ENCODE peak calls at places on chromosomes 13 and 19, in four cellular contexts. X is heart left ventricle, I is left ventricle myocardium inferior, W is transverse colon. B is an unnamed sample.
A peak's percentile ranks its signal among the peaks of the same experiment; 100 is the strongest.

GRCh38 chr19:30620354-30620753 is 248.2 kb downstream of the ZNF536 start:
- DNase-seq in I (no peak), X (no peak), W (no peak), B (no peak)

GRCh38 chr13:80340643-80341097 is 256 bp downstream of the SPRY2 start:
- DNase-seq in W (no peak), I (no peak), X (peak; percentile 41), B (no peak)

GRCh38 chr13:21594715-21595545 is 9.0 kb downstream of the MICU2 start:
- DNase-seq in I (no peak), W (no peak), X (no peak), B (no peak)

GRCh38 chr13:73133536-73133935 is 74.7 kb downstream of the KLF5 start:
- DNase-seq in X (no peak), W (peak; percentile 60), I (no peak), B (peak; percentile 42)

GRCh38 chr13:34654682-34655081 is 287.4 kb upstream of the NBEA start:
- DNase-seq in W (no peak), X (no peak), I (no peak), B (no peak)

GRCh38 chr13:37869506-37869755 is 141 bp downstream of the TRPC4 start:
- DNase-seq in X (no peak), I (no peak), W (no peak), B (no peak)

GRCh38 chr13:104823709-104824108 is 1711.8 kb downstream of the EFNB2 start:
- DNase-seq in X (no peak), I (no peak), W (no peak), B (no peak)

GRCh38 chr13:42702726-42703125 is 78.7 kb upstream of the FAM216B start:
- DNase-seq in X (no peak), I (no peak), W (no peak), B (no peak)

GRCh38 chr19:30086916-30087315 is 144.9 kb downstream of the URI1 start:
- DNase-seq in I (no peak), X (no peak), W (no peak), B (no peak)

GRCh38 chr19:10069046-10069445 is 17.1 kb upstream of the SHFL start:
- DNase-seq in I (no peak), W (no peak), X (no peak), B (no peak)

GRCh38 chr13:28333204-28333900 is 161.6 kb downstream of the FLT1 start:
- DNase-seq in I (no peak), W (no peak), X (no peak), B (no peak)

DNA sequence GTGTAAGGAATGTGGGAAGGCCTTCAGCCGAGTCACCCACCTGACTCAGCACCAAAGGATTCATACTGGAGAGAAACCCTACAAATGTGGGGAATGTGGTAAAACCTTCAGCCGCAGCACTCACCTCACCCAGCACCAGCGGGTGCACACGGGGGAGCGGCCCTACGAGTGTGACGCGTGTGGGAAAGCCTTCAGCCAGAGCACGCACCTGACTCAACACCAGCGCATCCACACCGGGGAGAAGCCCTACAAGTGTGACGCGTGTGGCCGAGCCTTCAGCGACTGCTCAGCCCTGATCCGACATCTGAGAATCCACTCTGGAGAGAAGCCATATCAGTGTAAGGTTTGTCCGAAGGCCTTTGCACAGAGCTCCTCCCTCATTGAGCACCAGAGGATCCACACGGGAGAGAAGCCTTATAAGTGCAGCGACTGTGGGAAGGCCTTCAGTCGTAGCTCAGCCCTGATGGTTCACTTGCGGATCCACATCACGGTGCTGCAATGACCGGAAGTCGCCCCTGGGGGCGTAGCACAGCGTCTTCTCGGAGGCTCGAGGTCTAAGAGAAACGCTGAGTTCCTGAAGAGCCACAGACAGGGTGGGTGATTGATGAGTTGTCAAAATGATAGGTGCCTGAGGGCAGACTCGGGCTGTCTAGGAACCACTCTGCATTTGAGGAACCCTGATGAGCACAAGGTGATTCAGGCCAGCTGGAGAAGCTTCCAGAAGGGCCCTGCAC is 12.2 kb downstream of the ZSCAN22 start:
- DNase-seq in X (no peak), W (no peak), I (no peak), B (no peak)
- TF ChIP-seq CTCF in X (no peak), W (no peak), I (no peak), B (no peak)

GRCh38 chr13:58097831-58098230 is 466.3 kb downstream of the PCDH17 start:
- DNase-seq in X (no peak), I (no peak), W (no peak), B (no peak)
- H3K9me3 ChIP-seq in X (no peaks in the 10 kb centered on the region), I (peaks cover 8% of the 10 kb centered on the region), W (no peaks in the 10 kb centered on the region), B (no peaks in the 10 kb centered on the region)

GRCh38 chr19:33388231-33388816 is 14.8 kb downstream of the CEBPG start:
- DNase-seq in W (no peak), X (no peak), I (peak; percentile 27), B (no peak)

GRCh38 chr19:33385956-33386355 is 12.4 kb downstream of the CEBPG start:
- DNase-seq in I (peak; percentile 60), W (no peak), X (no peak), B (no peak)

GRCh38 chr19:33384983-33385382 is 11.5 kb downstream of the CEBPG start:
- DNase-seq in W (no peak), X (no peak), I (no peak), B (no peak)

GRCh38 chr19:33387351-33388230 is 14.1 kb downstream of the CEBPG start:
- DNase-seq in I (peak; percentile 12), X (no peak), W (no peak), B (no peak)

DNA sequence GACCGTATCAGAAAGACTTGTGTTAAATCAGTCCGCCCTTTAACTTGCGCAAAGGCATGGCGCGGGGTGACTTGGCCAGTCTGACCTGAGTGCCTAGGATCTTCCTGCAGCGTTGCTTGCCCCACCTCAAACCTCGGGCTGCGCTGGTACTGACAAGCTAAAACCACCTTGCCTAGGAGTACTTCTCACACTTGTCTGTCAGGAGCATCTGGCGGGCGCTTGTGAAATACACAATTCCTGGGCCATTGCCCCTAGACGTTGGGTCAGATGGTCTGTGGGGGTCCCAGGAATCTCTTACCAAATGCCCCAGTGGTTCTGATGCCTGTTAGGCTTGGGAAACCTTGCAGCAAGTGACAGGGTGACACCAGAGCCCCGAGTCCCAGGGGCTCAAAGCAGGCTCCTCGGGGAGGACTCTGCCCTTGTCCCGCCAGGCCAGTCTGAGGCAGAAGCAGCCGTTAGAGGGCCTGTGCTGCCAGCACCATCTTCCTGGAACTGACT is 12.9 kb downstream of the CEBPG start:
- DNase-seq in W (no peak), I (peak; percentile 14), X (no peak), B (no peak)
- H3K4me1 ChIP-seq in W (peaks cover 33% of the 10 kb centered on the region), I (peaks cover 89% of the 10 kb centered on the region), X (peaks cover 40% of the 10 kb centered on the region), B (peaks cover 17% of the 10 kb centered on the region)

DNA sequence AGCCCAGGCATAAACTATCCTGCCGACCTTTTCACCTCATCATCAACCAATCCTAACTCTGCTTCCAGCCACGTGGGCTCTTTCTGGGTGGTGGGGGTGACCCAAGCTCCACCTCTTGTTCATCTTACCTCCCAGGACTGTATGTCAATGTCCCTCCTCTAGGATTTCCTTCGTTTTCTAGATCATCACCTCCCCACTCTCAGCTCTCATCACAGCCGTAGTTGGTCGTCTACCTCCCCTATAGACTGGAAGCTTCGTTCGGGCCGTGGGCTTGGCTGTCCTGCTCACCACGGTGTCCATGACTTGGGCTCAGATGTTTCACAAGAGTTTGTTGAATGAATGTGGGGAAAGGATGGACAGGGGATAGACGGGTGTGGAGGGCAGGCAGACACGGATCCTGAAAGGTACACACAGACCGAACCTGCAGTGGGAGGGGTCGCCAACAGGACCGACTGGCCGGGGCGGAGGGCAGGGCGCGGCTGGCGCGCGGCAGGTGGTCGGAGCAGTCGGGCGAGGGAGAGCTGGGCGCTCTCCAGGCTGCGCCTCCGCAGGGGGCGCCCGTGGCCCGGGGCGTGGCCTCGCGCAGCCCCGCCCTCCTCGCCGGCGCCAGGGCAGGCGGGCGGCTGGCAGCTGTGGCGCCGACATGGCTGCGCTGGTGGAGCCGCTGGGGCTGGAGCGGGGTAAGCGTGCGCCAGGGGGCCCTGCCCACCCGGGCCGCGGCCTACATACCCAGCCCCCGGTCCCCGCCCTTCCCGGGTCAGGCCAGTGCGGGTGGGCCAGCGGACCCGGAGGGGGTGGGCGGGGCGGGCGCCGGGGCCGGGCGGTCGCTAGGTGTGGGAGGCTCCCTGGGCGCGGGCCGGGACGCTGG is at the start of gene LIN7B:
- DNase-seq in I (peak; percentile 71), X (peak; percentile 76), W (peak; percentile 74), B (peak; percentile 47)
- TF ChIP-seq CTCF in I (peak; percentile 74), X (peak; percentile 71), W (peak; percentile 40), B (peak; percentile 31)

GRCh38 chr19:12365094-12365371 is 450 bp downstream of the ZNF442 start:
- DNase-seq in W (peak; percentile 20), X (no peak), I (no peak), B (peak; percentile 10)
- H3K9me3 ChIP-seq in W (no peaks in the 10 kb centered on the region), X (no peaks in the 10 kb centered on the region), I (no peaks in the 10 kb centered on the region), B (no peaks in the 10 kb centered on the region)

DNA sequence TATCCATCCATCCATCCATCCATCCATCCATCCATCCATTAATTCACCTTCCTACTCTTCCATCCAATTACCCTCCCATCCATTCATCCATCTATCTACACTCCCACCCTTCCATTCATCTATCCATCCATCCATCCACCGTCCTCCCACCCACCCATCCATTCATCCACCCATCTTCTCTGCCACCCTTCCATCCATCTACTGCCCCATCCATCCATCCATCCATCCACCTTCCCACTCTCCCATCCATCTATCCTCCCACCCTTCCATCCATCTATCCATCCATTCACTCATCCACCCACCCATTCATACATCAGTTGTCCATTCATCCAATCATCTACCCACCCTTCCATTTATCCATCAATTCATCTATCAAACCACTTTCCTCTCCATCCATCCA is 54.3 kb downstream of the NWD1 start:
- DNase-seq in I (no peak), W (no peak), X (no peak), B (no peak)
- H3K4me1 ChIP-seq in I (no peaks in the 10 kb centered on the region), W (no peaks in the 10 kb centered on the region), X (no peaks in the 10 kb centered on the region), B (no peaks in the 10 kb centered on the region)

DNA sequence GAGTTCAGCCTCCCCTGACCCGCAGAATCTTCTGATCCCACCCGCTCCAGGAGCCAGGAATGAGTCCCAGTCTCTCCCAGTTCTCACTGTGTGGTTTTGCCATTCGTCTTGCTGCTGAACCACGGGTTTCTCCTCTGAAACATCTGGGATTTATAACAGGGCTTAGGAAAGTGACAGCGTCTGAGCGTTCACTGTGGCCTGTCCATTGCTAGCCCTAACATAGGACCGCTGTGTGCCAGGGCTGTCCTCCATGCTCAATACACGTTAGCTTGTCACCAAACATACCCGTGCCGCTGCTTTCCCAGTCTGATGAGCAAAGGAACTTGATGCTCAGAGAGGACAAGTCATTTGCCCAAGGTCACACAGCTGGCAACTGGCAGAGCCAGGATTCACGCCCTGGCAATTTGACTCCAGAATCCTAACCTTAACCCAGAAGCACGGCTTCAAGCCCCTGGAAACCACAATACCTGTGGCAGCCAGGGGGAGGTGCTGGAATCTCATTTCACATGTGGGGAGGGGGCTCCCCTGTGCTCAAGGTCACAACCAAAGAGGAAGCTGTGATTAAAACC is 1.1 kb upstream of the APOE start:
- DNase-seq in X (no peak), W (no peak), I (no peak), B (no peak)
- TF ChIP-seq CTCF in X (no peak), W (no peak), I (no peak), B (no peak)

B was measured in prostate gland.